ENCODE peak calls at places on chromosomes 1 and 21, in nine cellular contexts. F is cardiac muscle cell, T is heart right ventricle, E is mucosa of descending colon, R is GM06990, W is ovary, V is fibroblast of pulmonary artery, D is BJ, I is Peyer's patch. P is an unnamed sample.

GRCh38 chr1:236235116-236235515 is 46.6 kb downstream of the ERO1B start:
- DNase-seq in F (no peak), T (no peak), E (no peak), R (no peak), W (no peak), V (no peak), D (no peak), I (no peak), P (no peak)

GRCh38 chr1:111592389-111593361 is 26.9 kb upstream of the RAP1A start:
- DNase-seq in F (peak), T (peak), E (peak), R (peak), W (peak), V (peak), D (peak), I (peak), P (peak)

GRCh38 chr1:15808955-15809354 is 1.5 kb upstream of the UQCRHL start:
- DNase-seq in F (no peak), T (no peak), E (no peak), R (no peak), W (no peak), V (no peak), D (no peak), I (no peak), P (no peak)

GRCh38 chr1:187157115-187157514 is 328.4 kb downstream of the PLA2G4A start:
- DNase-seq in F (no peak), T (no peak), E (no peak), R (no peak), W (no peak), V (no peak), D (no peak), I (no peak), P (no peak)

GRCh38 chr1:78520843-78521242 is 30.1 kb downstream of the PTGFR start:
- DNase-seq in F (no peak), T (no peak), E (no peak), R (no peak), W (no peak), V (no peak), D (no peak), I (no peak), P (no peak)

GRCh38 chr1:154474802-154475201 is 27.2 kb upstream of the TDRD10 start:
- DNase-seq in F (no peak), T (peak), E (peak), R (no peak), W (no peak), V (peak), D (peak), I (no peak), P (no peak)

GRCh38 chr1:199687321-199687720 is 340.2 kb upstream of the NR5A2 start:
- DNase-seq in F (no peak), T (no peak), E (no peak), R (no peak), W (no peak), V (peak), D (no peak), I (no peak), P (no peak)

GRCh38 chr1:66388918-66389317 is 145.0 kb upstream of the SGIP1 start:
- DNase-seq in F (no peak), T (no peak), E (no peak), R (no peak), W (no peak), V (no peak), D (no peak), I (no peak), P (no peak)

GRCh38 chr1:86068841-86069756 is 87.5 kb downstream of the COL24A1 start:
- DNase-seq in F (no peak), T (no peak), E (no peak), R (no peak), W (no peak), V (no peak), D (no peak), I (no peak), P (no peak)

GRCh38 chr1:204842892-204843291 is 27.8 kb upstream of the NFASC start:
- DNase-seq in F (no peak), T (no peak), E (no peak), R (no peak), W (no peak), V (no peak), D (no peak), I (no peak), P (no peak)

GRCh38 chr1:180267211-180267561 is 37.1 kb downstream of the LHX4 start:
- DNase-seq in F (no peak), T (no peak), E (no peak), R (no peak), W (no peak), V (no peak), D (no peak), I (no peak), P (no peak)

GRCh38 chr1:30318864-30319718 is 404.3 kb downstream of the MATN1 start:
- DNase-seq in F (no peak), T (no peak), E (no peak), R (no peak), W (no peak), V (no peak), D (no peak), I (no peak), P (no peak)

GRCh38 chr1:30037251-30038118 is 685.9 kb downstream of the MATN1 start:
- DNase-seq in F (no peak), T (no peak), E (no peak), R (no peak), W (no peak), V (no peak), D (no peak), I (no peak), P (no peak)

GRCh38 chr1:36487906-36488305 is 5.2 kb upstream of the CSF3R start:
- DNase-seq in F (no peak), T (no peak), E (no peak), R (no peak), W (no peak), V (no peak), D (no peak), I (no peak), P (no peak)

GRCh38 chr1:157142245-157142644 is 4.0 kb upstream of the ETV3 start:
- DNase-seq in F (no peak), T (no peak), E (no peak), R (no peak), W (no peak), V (no peak), D (no peak), I (no peak), P (no peak)

GRCh38 chr1:179012033-179012432 is 13.7 kb upstream of the FAM20B start:
- DNase-seq in F (no peak), T (no peak), E (no peak), R (no peak), W (no peak), V (peak), D (no peak), I (no peak), P (no peak)

GRCh38 chr1:34283142-34283541 is 106.4 kb downstream of the C1orf94 start:
- DNase-seq in F (no peak), T (no peak), E (no peak), R (no peak), W (no peak), V (no peak), D (no peak), I (no peak), P (no peak)

GRCh38 chr1:11940260-11940921 is 5.9 kb downstream of the PLOD1 start:
- DNase-seq in F (no peak), T (no peak), E (no peak), R (no peak), W (no peak), V (peak), D (no peak), I (no peak), P (no peak)

GRCh38 chr1:31064685-31065309 is 720 bp downstream of the PUM1 start:
- DNase-seq in F (no peak), T (peak), E (no peak), R (no peak), W (no peak), V (peak), D (no peak), I (peak), P (no peak)

GRCh38 chr1:229988534-229988933 is 78.5 kb upstream of the GALNT2 start:
- DNase-seq in F (no peak), T (no peak), E (no peak), R (no peak), W (no peak), V (no peak), D (no peak), I (no peak), P (no peak)

GRCh38 chr21:45287438-45288391 is at the start of gene POFUT2:
- DNase-seq in F (peak), T (peak), E (peak), R (peak), W (peak), V (peak), D (no peak), I (peak), P (peak)

GRCh38 chr1:77322061-77322900 is 40.5 kb downstream of the AK5 start:
- DNase-seq in F (no peak), T (no peak), E (no peak), R (no peak), W (no peak), V (peak), D (peak), I (no peak), P (no peak)

GRCh38 chr1:177309884-177310283 is 139.1 kb downstream of the BRINP2 start:
- DNase-seq in F (no peak), T (no peak), E (no peak), R (no peak), W (no peak), V (no peak), D (no peak), I (no peak), P (no peak)

GRCh38 chr1:147580200-147580557 is 38.9 kb downstream of the BCL9 start:
- DNase-seq in F (no peak), T (no peak), E (no peak), R (no peak), W (no peak), V (peak), D (no peak), I (no peak), P (no peak)

GRCh38 chr1:224583774-224584173 is 32.3 kb upstream of the CNIH3 start:
- DNase-seq in F (no peak), T (no peak), E (no peak), R (no peak), W (no peak), V (no peak), D (no peak), I (no peak), P (no peak)

GRCh38 chr1:8746554-8746953 is 70.9 kb downstream of the RERE start:
- DNase-seq in F (no peak), T (no peak), E (no peak), R (no peak), W (no peak), V (no peak), D (no peak), I (no peak), P (no peak)

GRCh38 chr1:210262167-210262896 is 29.7 kb downstream of the SERTAD4 start:
- DNase-seq in F (no peak), T (peak), E (no peak), R (no peak), W (no peak), V (peak), D (peak), I (no peak), P (no peak)

GRCh38 chr1:113931456-113931855 is 2.3 kb downstream of the HIPK1 start:
- DNase-seq in F (no peak), T (no peak), E (no peak), R (no peak), W (no peak), V (peak), D (no peak), I (no peak), P (no peak)

GRCh38 chr1:31712041-31712440 is 8.2 kb upstream of the COL16A1 start:
- DNase-seq in F (no peak), T (no peak), E (no peak), R (no peak), W (no peak), V (peak), D (no peak), I (no peak), P (no peak)

GRCh38 chr1:233671286-233671685 is 57.4 kb downstream of the KCNK1 start:
- DNase-seq in F (no peak), T (no peak), E (no peak), R (no peak), W (no peak), V (no peak), D (no peak), I (no peak), P (no peak)

GRCh38 chr1:4796161-4796998 is 142.0 kb downstream of the AJAP1 start:
- DNase-seq in F (no peak), T (no peak), E (no peak), R (peak), W (no peak), V (no peak), D (no peak), I (no peak), P (peak)

GRCh38 chr1:240706150-240706904 is 94.4 kb upstream of the GREM2 start:
- DNase-seq in F (no peak), T (no peak), E (no peak), R (no peak), W (no peak), V (peak), D (no peak), I (no peak), P (no peak)

GRCh38 chr1:181061891-181062777 is 26.4 kb upstream of the IER5 start:
- DNase-seq in F (no peak), T (peak), E (peak), R (peak), W (no peak), V (no peak), D (no peak), I (peak), P (peak)

GRCh38 chr1:173411835-173412742 is 65.0 kb upstream of the PRDX6 start:
- DNase-seq in F (no peak), T (no peak), E (no peak), R (no peak), W (peak), V (peak), D (peak), I (no peak), P (no peak)

GRCh38 chr1:155083865-155084721 is 5.5 kb downstream of the EFNA3 start:
- DNase-seq in F (peak), T (peak), E (peak), R (no peak), W (peak), V (peak), D (no peak), I (peak), P (no peak)

GRCh38 chr1:225596152-225596551 is 56.8 kb downstream of the ENAH start:
- DNase-seq in F (no peak), T (no peak), E (no peak), R (no peak), W (no peak), V (no peak), D (no peak), I (no peak), P (no peak)

GRCh38 chr1:155871390-155871789 is 12.0 kb downstream of the SYT11 start:
- DNase-seq in F (peak), T (peak), E (no peak), R (no peak), W (peak), V (peak), D (no peak), I (no peak), P (no peak)

GRCh38 chr1:151211972-151212705 is 13.8 kb downstream of the PIP5K1A start:
- DNase-seq in F (no peak), T (no peak), E (no peak), R (no peak), W (no peak), V (no peak), D (no peak), I (no peak), P (no peak)

GRCh38 chr1:63980706-63981407 is 207.0 kb downstream of the ROR1 start:
- DNase-seq in F (no peak), T (no peak), E (no peak), R (no peak), W (no peak), V (no peak), D (no peak), I (no peak), P (no peak)

GRCh38 chr21:37546299-37546908 is 179.8 kb downstream of the DYRK1A start:
- DNase-seq in F (no peak), T (no peak), E (no peak), R (no peak), W (no peak), V (no peak), D (no peak), I (no peak), P (no peak)
- TF ChIP-seq CTCF in F (no peak), T (no peak), E (no peak), R (no peak), W (no peak), V (no peak), D (no peak), I (no peak), P (no peak)

DNA sequence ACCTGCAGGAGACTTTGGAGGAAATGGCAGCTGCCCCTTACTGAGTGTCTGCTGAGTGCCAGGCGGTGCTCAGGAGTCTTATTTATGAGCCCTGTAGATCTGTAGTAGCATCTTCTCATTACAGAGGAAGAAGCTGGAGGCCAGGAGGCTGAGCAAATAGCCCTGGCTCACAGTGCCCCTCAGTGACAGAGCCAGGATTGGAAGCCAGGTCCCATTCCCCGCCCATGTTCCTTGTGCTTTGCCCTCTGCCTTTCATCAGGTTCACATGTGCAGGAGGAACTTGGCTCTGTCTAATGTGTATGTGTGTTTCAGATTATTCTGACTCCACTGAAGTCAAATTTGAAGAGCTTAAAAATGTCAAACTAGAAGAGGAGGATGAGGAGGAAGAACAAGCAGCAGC is 21.2 kb downstream of the KDM4A start:
- DNase-seq in F (no peak), T (peak), E (no peak), R (no peak), W (no peak), V (no peak), D (no peak), I (no peak), P (no peak)
- H3K4me3 ChIP-seq in F (no peak), T (no peak), E (no peak), R (no peak), W (no peak), V (no peak), D (no peak), I (no peak), P (no peak)

GRCh38 chr21:19510653-19511052 is 1107.1 kb upstream of the TMPRSS15 start:
- DNase-seq in F (no peak), T (no peak), E (no peak), R (no peak), W (no peak), V (no peak), D (no peak), I (no peak), P (no peak)

GRCh38 chr21:19508844-19509243 is 1105.3 kb upstream of the TMPRSS15 start:
- DNase-seq in F (no peak), T (no peak), E (no peak), R (no peak), W (no peak), V (no peak), D (no peak), I (no peak), P (no peak)

GRCh38 chr21:19508442-19508841 is 1104.9 kb upstream of the TMPRSS15 start:
- DNase-seq in F (no peak), T (no peak), E (no peak), R (no peak), W (no peak), V (no peak), D (no peak), I (no peak), P (no peak)

GRCh38 chr21:19510057-19510456 is 1106.5 kb upstream of the TMPRSS15 start:
- DNase-seq in F (no peak), T (no peak), E (no peak), R (no peak), W (no peak), V (no peak), D (no peak), I (no peak), P (no peak)

GRCh38 chr21:19507682-19508260 is 1104.2 kb upstream of the TMPRSS15 start:
- DNase-seq in F (peak), T (no peak), E (no peak), R (no peak), W (no peak), V (peak), D (no peak), I (no peak), P (no peak)
- TF ChIP-seq CTCF in F (no peak), T (no peak), E (no peak), R (peak), W (no peak), V (peak), D (no peak), I (no peak), P (no peak)

GRCh38 chr1:93848352-93848883 is 30.6 kb downstream of the DNTTIP2 start:
- DNase-seq in F (no peak), T (no peak), E (no peak), R (no peak), W (no peak), V (no peak), D (no peak), I (no peak), P (no peak)
- H3K4me3 ChIP-seq in F (peak), T (peak), E (peak), R (peak), W (peak), V (peak), D (peak), I (peak), P (peak)

P was measured in GM12864.